ENCODE peak calls at places on chromosome 15, in five cellular contexts. X is dorsolateral prefrontal cortex, N is MM.1S, V is fibroblast of lung, I is ovary. L is an unnamed sample.

GRCh38 chr15:99486371-99487336 is 79.1 kb upstream of the MEF2A start:
- DNase-seq in V (peak), N (no peak), I (peak), X (peak), L (peak)

GRCh38 chr15:45111390-45112142 is 2.4 kb downstream of the DUOX2 start:
- DNase-seq in V (no peak), X (no peak), I (no peak), N (no peak), L (no peak)

GRCh38 chr15:39192376-39192775 is 388.5 kb upstream of the THBS1 start:
- DNase-seq in N (no peak), X (no peak), I (no peak), V (peak), L (no peak)

GRCh38 chr15:89199734-89200133 is 21.6 kb downstream of the RLBP1 start:
- DNase-seq in V (no peak), X (no peak), I (no peak), N (no peak), L (no peak)

GRCh38 chr15:73034213-73034612 is 18.1 kb upstream of the NEO1 start:
- DNase-seq in X (no peak), I (no peak), N (no peak), V (no peak), L (no peak)

GRCh38 chr15:90300988-90301715 is 35.7 kb downstream of the NGRN start:
- DNase-seq in I (peak), X (no peak), N (peak), V (peak), L (peak)

GRCh38 chr15:74605810-74606179 is 9.8 kb upstream of the CLK3 start:
- DNase-seq in X (no peak), I (no peak), V (no peak), N (no peak), L (no peak)

GRCh38 chr15:95132774-95133173 is 901.4 kb downstream of the MCTP2 start:
- DNase-seq in X (no peak), N (no peak), I (no peak), V (peak), L (no peak)

GRCh38 chr15:74489518-74490338 is 28.8 kb upstream of the UBL7 start:
- DNase-seq in V (peak), I (peak), X (peak), N (peak), L (peak)

GRCh38 chr15:89680282-89680873 is 1.2 kb upstream of the PLIN1 start:
- DNase-seq in V (peak), N (no peak), X (no peak), I (peak), L (peak)

GRCh38 chr15:78950906-78951840 is 6.3 kb upstream of the CTSH start:
- DNase-seq in V (peak), I (no peak), N (no peak), X (no peak), L (no peak)

GRCh38 chr15:70539912-70540520 is 223.3 kb downstream of the UACA start:
- DNase-seq in I (no peak), X (no peak), N (no peak), V (no peak), L (no peak)

GRCh38 chr15:62165029-62165792 is at the start of gene C2CD4B:
- DNase-seq in X (no peak), V (no peak), I (peak), N (no peak), L (no peak)

GRCh38 chr15:88344786-88345185 is 88.2 kb upstream of the NTRK3 start:
- DNase-seq in N (no peak), V (no peak), I (no peak), X (no peak), L (no peak)

GRCh38 chr15:90227336-90227735 is 6.4 kb downstream of the CIB1 start:
- DNase-seq in N (no peak), I (no peak), V (no peak), X (no peak), L (no peak)

GRCh38 chr15:101020451-101020850 is 101.3 kb downstream of the LRRK1 start:
- DNase-seq in I (no peak), V (no peak), N (no peak), X (no peak), L (no peak)

GRCh38 chr15:99051308-99051707 is 43.7 kb upstream of the PGPEP1L start:
- DNase-seq in N (no peak), X (no peak), V (no peak), I (no peak), L (no peak)

GRCh38 chr15:25775317-25775912 is 87.7 kb downstream of the ATP10A start:
- DNase-seq in I (no peak), X (no peak), V (peak), N (no peak), L (peak)

GRCh38 chr15:69367231-69367630 is 46.9 kb upstream of the KIF23 start:
- DNase-seq in V (no peak), N (no peak), I (no peak), X (no peak), L (no peak)

GRCh38 chr15:92880796-92881569 is 19.1 kb upstream of the CHD2 start:
- DNase-seq in I (no peak), X (no peak), V (no peak), N (peak), L (no peak)

GRCh38 chr15:77482570-77482969 is 61.9 kb downstream of the HMG20A start:
- DNase-seq in X (no peak), I (no peak), N (no peak), V (peak), L (no peak)

GRCh38 chr15:52370010-52370409 is 74.4 kb upstream of the MYO5C start:
- DNase-seq in I (no peak), X (no peak), N (peak), V (peak), L (no peak)

GRCh38 chr15:89002281-89002761 is 85.9 kb upstream of the ABHD2 start:
- DNase-seq in X (no peak), I (peak), N (peak), V (peak), L (no peak)

GRCh38 chr15:62403164-62403809 is 238.2 kb upstream of the C2CD4B start:
- DNase-seq in V (peak), N (no peak), I (no peak), X (no peak), L (peak)

GRCh38 chr15:51750942-51751686 is at the start of gene TMOD2:
- DNase-seq in I (peak), N (peak), X (peak), V (peak), L (no peak)

GRCh38 chr15:83108266-83109219 is 1.1 kb downstream of the TM6SF1 start:
- DNase-seq in N (no peak), I (no peak), X (no peak), V (no peak), L (peak)

GRCh38 chr15:82533801-82534200 is 6.5 kb downstream of the RPS17 start:
- DNase-seq in N (no peak), V (no peak), I (no peak), X (no peak), L (no peak)

GRCh38 chr15:88701561-88702095 is 62.8 kb downstream of the ISG20 start:
- DNase-seq in N (peak), V (no peak), I (no peak), X (no peak), L (no peak)

GRCh38 chr15:68672251-68672650 is 93.5 kb downstream of the CORO2B start:
- DNase-seq in I (no peak), V (no peak), N (no peak), X (no peak), L (no peak)

GRCh38 chr15:28967071-28967470 is 81.3 kb downstream of the APBA2 start:
- DNase-seq in I (no peak), N (no peak), V (peak), X (no peak), L (no peak)

GRCh38 chr15:31387101-31387482 is 60.5 kb downstream of the KLF13 start:
- DNase-seq in X (no peak), V (no peak), N (no peak), I (no peak), L (no peak)

GRCh38 chr15:90957791-90958190 is 3.1 kb downstream of the RCCD1 start:
- DNase-seq in V (no peak), N (no peak), I (no peak), X (no peak), L (no peak)

GRCh38 chr15:95470529-95470928 is 860.0 kb upstream of the NR2F2 start:
- DNase-seq in V (no peak), X (no peak), N (no peak), I (no peak), L (no peak)

GRCh38 chr15:74869726-74870407 is 3.3 kb downstream of the SCAMP2 start:
- DNase-seq in X (peak), I (no peak), N (peak), V (no peak), L (peak)

GRCh38 chr15:70196314-70197291 is 98.9 kb upstream of the TLE3 start:
- DNase-seq in N (peak), X (no peak), I (peak), V (peak), L (peak)

GRCh38 chr15:60721706-60722105 is 242.8 kb upstream of the ICE2 start:
- DNase-seq in I (no peak), X (no peak), V (peak), N (no peak), L (no peak)

DNA sequence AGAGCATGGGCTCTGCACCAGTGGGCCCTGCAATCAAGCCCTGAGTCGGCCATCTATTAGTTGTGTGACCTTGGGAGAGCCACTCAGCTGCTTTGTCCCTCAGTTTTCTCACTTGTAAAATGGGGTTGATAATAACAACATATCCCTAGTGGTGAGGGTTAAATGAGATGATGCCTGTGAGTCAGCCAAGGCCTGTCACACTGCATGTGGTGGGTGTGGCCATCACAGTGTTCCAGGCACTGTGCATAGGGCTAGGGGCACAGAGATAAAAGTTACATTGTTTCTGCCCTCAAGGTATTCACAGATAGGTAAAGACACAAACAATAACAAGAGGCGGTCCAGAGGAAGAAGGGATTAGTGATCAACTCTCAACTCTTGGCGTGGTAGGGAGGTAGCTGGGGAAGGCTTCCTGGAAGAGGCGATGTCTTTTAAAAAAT is 19.5 kb downstream of the SMAD6 start:
- DNase-seq in N (no peak), I (no peak), X (no peak), V (no peak), L (no peak)
- TF ChIP-seq CTCF in N (no peak), I (no peak), X (no peak), V (no peak), L (no peak)

DNA sequence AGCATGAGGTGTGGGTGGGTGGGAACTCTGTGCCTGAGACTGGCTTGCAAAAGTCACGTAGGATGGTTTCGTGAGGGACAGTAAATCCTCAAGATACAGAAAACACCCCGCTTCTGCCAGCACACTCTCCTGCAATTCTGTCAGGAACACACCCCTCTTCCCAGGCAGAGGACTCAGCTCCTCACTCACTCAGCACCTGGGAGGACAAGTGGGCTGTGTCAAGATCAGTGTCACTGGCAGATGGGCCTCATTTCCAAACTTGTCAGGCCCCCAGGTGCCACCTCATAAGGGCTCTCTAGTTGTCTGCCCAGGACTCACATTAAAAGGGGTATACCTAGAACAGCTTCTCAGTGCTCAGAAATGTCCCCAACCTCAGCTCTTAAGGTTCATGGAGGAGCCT is 58.3 kb downstream of the DAPK2 start:
- DNase-seq in I (no peak), V (no peak), X (no peak), N (no peak), L (peak)
- H3K27ac ChIP-seq in I (no peak), V (no peak), X (no peak), N (no peak), L (peak)

GRCh38 chr15:80445300-80446041 is 41.3 kb downstream of the ARNT2 start:
- DNase-seq in N (no peak), V (no peak), X (no peak), I (no peak), L (no peak)

GRCh38 chr15:80444680-80445251 is 40.6 kb downstream of the ARNT2 start:
- DNase-seq in N (no peak), X (no peak), V (no peak), I (no peak), L (no peak)

GRCh38 chr15:80440024-80440423 is 35.8 kb downstream of the ARNT2 start:
- DNase-seq in N (no peak), V (no peak), X (no peak), I (no peak), L (no peak)

GRCh38 chr15:80439140-80439539 is 35.0 kb downstream of the ARNT2 start:
- DNase-seq in N (no peak), I (no peak), X (no peak), V (no peak), L (no peak)

DNA sequence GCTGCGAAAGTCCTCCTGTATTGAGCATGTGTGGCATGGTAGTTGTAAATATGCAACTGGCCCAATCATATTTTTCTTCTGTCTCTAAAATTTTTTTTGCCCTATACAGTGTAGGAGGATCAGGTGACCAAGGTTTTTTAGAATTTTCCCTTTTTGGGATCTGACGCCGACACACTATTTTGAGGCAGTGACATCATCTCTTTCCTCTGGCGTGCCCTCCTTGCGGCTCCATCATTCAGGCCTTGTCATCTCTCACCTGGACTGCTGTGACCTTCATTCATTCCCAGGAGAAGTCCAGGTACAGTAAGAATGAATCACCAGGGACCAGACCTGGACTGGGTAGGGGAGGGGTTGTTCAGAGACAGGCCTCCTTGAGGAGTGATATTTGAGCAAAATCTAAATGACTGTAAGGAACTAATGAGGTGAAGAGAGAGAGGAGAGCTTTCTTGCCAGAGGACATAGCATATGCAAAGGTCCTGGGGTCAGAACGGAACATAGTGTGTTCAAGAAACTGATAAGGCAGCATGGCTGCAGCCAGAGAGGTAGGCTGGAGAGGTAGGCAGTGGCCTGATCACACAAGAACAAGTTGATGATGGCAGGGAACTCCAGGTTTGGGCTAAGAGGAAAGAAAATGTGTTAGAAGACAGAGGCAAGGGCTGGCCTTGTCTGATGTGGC is 38.7 kb downstream of the ARNT2 start:
- DNase-seq in V (no peak), I (no peak), N (no peak), X (no peak), L (no peak)
- TF ChIP-seq CTCF in V (no peak), I (no peak), N (no peak), X (no peak), L (no peak)

GRCh38 chr15:40875996-40876740 is 2.1 kb upstream of the RHOV start:
- DNase-seq in N (no peak), I (no peak), V (no peak), X (no peak), L (no peak)

GRCh38 chr15:40872791-40873526 is 1.1 kb downstream of the RHOV start:
- DNase-seq in N (no peak), X (no peak), V (no peak), I (no peak), L (no peak)

GRCh38 chr15:40871749-40872617 is 2.1 kb downstream of the RHOV start:
- DNase-seq in V (no peak), I (no peak), X (no peak), N (no peak), L (no peak)

GRCh38 chr15:40870716-40871115 is 3.3 kb downstream of the RHOV start:
- DNase-seq in N (no peak), V (no peak), I (no peak), X (no peak), L (no peak)

GRCh38 chr15:40873625-40874561 is at the start of gene RHOV:
- DNase-seq in X (peak), V (peak), N (peak), I (peak), L (no peak)
- H3K27ac ChIP-seq in X (no peak), V (no peak), N (no peak), I (no peak), L (no peak)

GRCh38 chr15:41926184-41927056 is 32.6 kb upstream of the SPTBN5 start:
- DNase-seq in I (no peak), V (no peak), N (no peak), X (no peak), L (no peak)
- TF ChIP-seq CTCF in I (no peak), V (no peak), N (no peak), X (no peak), L (no peak)

L was measured in gastrocnemius medialis.